ENCODE peak calls at places on chromosomes 7 and 10, in six cellular contexts. L is PC-9, F is fibroblast of lung, R is transverse colon, D is heart left ventricle, N is uterus. Z is an unnamed sample.

GRCh38 chr10:80313523-80313922 is 24.1 kb upstream of the MAT1A start:
- DNase-seq in L (no peak), F (no peak), R (no peak), D (no peak), N (no peak), Z (no peak)

GRCh38 chr7:42972703-42973500 is 40.7 kb downstream of the MRPL32 start:
- DNase-seq in L (no peak), F (peak), R (peak), D (peak), N (peak), Z (peak)

GRCh38 chr10:112332509-112333228 is 41.2 kb upstream of the ACSL5 start:
- DNase-seq in L (no peak), F (no peak), R (peak), D (no peak), N (no peak), Z (no peak)

GRCh38 chr10:32210306-32211045 is 136.5 kb downstream of the EPC1 start:
- DNase-seq in L (no peak), F (peak), R (peak), D (no peak), N (no peak), Z (no peak)

GRCh38 chr7:144659211-144659610 is 176.6 kb downstream of the TPK1 start:
- DNase-seq in L (no peak), F (no peak), R (no peak), D (no peak), N (no peak), Z (no peak)

GRCh38 chr10:123769647-123770046 is 103.5 kb downstream of the GPR26 start:
- DNase-seq in L (no peak), F (no peak), R (no peak), D (no peak), N (no peak), Z (no peak)

GRCh38 chr7:143467724-143468123 is 9.9 kb upstream of the TAS2R41 start:
- DNase-seq in L (no peak), F (no peak), R (no peak), D (no peak), N (no peak), Z (no peak)

GRCh38 chr10:37860494-37861190 is 3.2 kb upstream of the ZNF248 start:
- DNase-seq in L (no peak), F (peak), R (peak), D (no peak), N (peak), Z (peak)

GRCh38 chr7:18472161-18472483 is 23.4 kb upstream of the HDAC9 start:
- DNase-seq in L (no peak), F (no peak), R (no peak), D (no peak), N (no peak), Z (no peak)

GRCh38 chr10:85012305-85012704 is 683.9 kb downstream of the CCSER2 start:
- DNase-seq in L (no peak), F (no peak), R (no peak), D (no peak), N (no peak), Z (no peak)

GRCh38 chr7:129952164-129952652 is 552 bp downstream of the UBE2H start:
- DNase-seq in L (peak), F (no peak), R (peak), D (peak), N (peak), Z (no peak)

GRCh38 chr10:6669269-6669859 is 89.3 kb upstream of the PRKCQ start:
- DNase-seq in L (peak), F (peak), R (no peak), D (no peak), N (no peak), Z (peak)

GRCh38 chr7:149194799-149195179 is 557 bp upstream of the ZNF282 start:
- DNase-seq in L (no peak), F (no peak), R (no peak), D (no peak), N (no peak), Z (no peak)

GRCh38 chr7:105745681-105746330 is 130.6 kb downstream of the ATXN7L1 start:
- DNase-seq in L (no peak), F (no peak), R (no peak), D (no peak), N (no peak), Z (no peak)

GRCh38 chr10:62527019-62527827 is 153.1 kb downstream of the ZNF365 start:
- DNase-seq in L (no peak), F (no peak), R (peak), D (no peak), N (no peak), Z (no peak)

GRCh38 chr10:21329995-21330627 is 195.4 kb downstream of the SKIDA1 start:
- DNase-seq in L (peak), F (peak), R (no peak), D (peak), N (peak), Z (peak)

GRCh38 chr10:19421664-19422063 is 373.1 kb downstream of the MALRD1 start:
- DNase-seq in L (no peak), F (peak), R (no peak), D (no peak), N (no peak), Z (no peak)

GRCh38 chr7:84187813-84188212 is 6.8 kb downstream of the SEMA3A start:
- DNase-seq in L (peak), F (peak), R (no peak), D (no peak), N (no peak), Z (peak)

GRCh38 chr7:105924950-105925349 is 38.1 kb upstream of the CDHR3 start:
- DNase-seq in L (no peak), F (no peak), R (no peak), D (no peak), N (no peak), Z (no peak)

GRCh38 chr10:20885678-20886077 is 11.4 kb downstream of the NEBL start:
- DNase-seq in L (no peak), F (no peak), R (no peak), D (no peak), N (no peak), Z (no peak)

GRCh38 chr10:5618042-5618441 is 48.4 kb downstream of the ASB13 start:
- DNase-seq in L (no peak), F (no peak), R (no peak), D (no peak), N (no peak), Z (no peak)

GRCh38 chr10:123392182-123392930 is 238.2 kb downstream of the BUB3 start:
- DNase-seq in L (no peak), F (no peak), R (no peak), D (no peak), N (no peak), Z (no peak)

GRCh38 chr7:91348686-91349085 is 84.5 kb downstream of the FZD1 start:
- DNase-seq in L (no peak), F (no peak), R (no peak), D (no peak), N (no peak), Z (no peak)

GRCh38 chr7:97081901-97082300 is 35.6 kb upstream of the SDHAF3 start:
- DNase-seq in L (no peak), F (no peak), R (no peak), D (no peak), N (no peak), Z (no peak)

GRCh38 chr10:29163746-29164145 is 125.1 kb upstream of the LYZL1 start:
- DNase-seq in L (peak), F (no peak), R (no peak), D (peak), N (no peak), Z (peak)

GRCh38 chr7:27046854-27047549 is 48.8 kb downstream of the HOXA1 start:
- DNase-seq in L (peak), F (peak), R (no peak), D (no peak), N (no peak), Z (peak)

GRCh38 chr10:127492607-127493250 is 56.4 kb upstream of the NPS start:
- DNase-seq in L (no peak), F (no peak), R (no peak), D (no peak), N (no peak), Z (no peak)

GRCh38 chr10:78910021-78910420 is 158.7 kb upstream of the ZMIZ1 start:
- DNase-seq in L (no peak), F (no peak), R (no peak), D (no peak), N (no peak), Z (no peak)

GRCh38 chr10:14293516-14293915 is 37.2 kb downstream of the FRMD4A start:
- DNase-seq in L (no peak), F (peak), R (no peak), D (no peak), N (no peak), Z (no peak)

GRCh38 chr7:101819913-101820522 is 2.6 kb downstream of the CUX1 start:
- DNase-seq in L (no peak), F (no peak), R (no peak), D (no peak), N (no peak), Z (no peak)

GRCh38 chr10:2938869-2939268 is 128.5 kb upstream of the PFKP start:
- DNase-seq in L (no peak), F (peak), R (no peak), D (no peak), N (no peak), Z (no peak)

GRCh38 chr7:132162745-132163144 is 413.5 kb downstream of the PLXNA4 start:
- DNase-seq in L (no peak), F (no peak), R (no peak), D (no peak), N (no peak), Z (no peak)

GRCh38 chr7:11128500-11128899 is 154.8 kb downstream of the PHF14 start:
- DNase-seq in L (no peak), F (no peak), R (no peak), D (no peak), N (no peak), Z (no peak)

GRCh38 chr7:66725843-66726242 is 14.7 kb upstream of the RABGEF1 start:
- DNase-seq in L (no peak), F (no peak), R (no peak), D (no peak), N (no peak), Z (no peak)

GRCh38 chr7:102152672-102153585 is 133.7 kb upstream of the SH2B2 start:
- DNase-seq in L (peak), F (peak), R (no peak), D (peak), N (peak), Z (no peak)

GRCh38 chr7:72924417-72924747 is 513 bp upstream of the POM121 start:
- DNase-seq in L (no peak), F (no peak), R (no peak), D (no peak), N (no peak), Z (no peak)
- H3K4me3 ChIP-seq in L (peak), F (peak), R (peak), D (peak), N (peak), Z (peak)

GRCh38 chr10:119538632-119539358 is 3.7 kb downstream of the RGS10 start:
- DNase-seq in L (no peak), F (no peak), R (no peak), D (no peak), N (no peak), Z (no peak)

GRCh38 chr10:119541046-119541445 is 1.5 kb downstream of the RGS10 start:
- DNase-seq in L (no peak), F (peak), R (no peak), D (no peak), N (no peak), Z (no peak)

GRCh38 chr10:119537953-119538630 is 4.4 kb downstream of the RGS10 start:
- DNase-seq in L (no peak), F (no peak), R (no peak), D (no peak), N (no peak), Z (no peak)

GRCh38 chr10:119540038-119540437 is 2.5 kb downstream of the RGS10 start:
- DNase-seq in L (no peak), F (no peak), R (no peak), D (no peak), N (no peak), Z (no peak)

GRCh38 chr10:119539359-119539651 is 3.2 kb downstream of the RGS10 start:
- DNase-seq in L (peak), F (no peak), R (no peak), D (no peak), N (no peak), Z (no peak)
- H3K27ac ChIP-seq in L (peak), F (no peak), R (peak), D (peak), N (peak), Z (no peak)

DNA sequence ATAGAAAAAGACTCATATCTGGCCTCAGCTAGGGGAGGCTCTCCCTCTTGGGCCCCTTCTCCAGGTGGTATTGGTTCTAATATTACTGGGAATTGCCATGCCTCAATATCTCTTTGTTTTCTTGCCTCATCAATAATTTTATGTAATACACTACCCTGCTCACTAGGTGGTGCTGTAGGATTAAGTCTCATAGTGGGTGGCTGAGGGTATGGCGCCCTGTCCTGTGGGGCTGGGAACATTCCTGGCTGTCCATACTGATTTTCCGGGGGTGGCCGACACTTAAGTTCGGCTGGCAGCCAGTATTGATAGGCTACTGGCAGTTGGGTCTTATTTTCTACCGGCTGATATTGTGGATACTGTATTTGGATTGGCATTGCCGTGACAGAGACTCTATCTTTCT is 9.0 kb upstream of the TAS2R3 start:
- DNase-seq in L (no peak), F (peak), R (no peak), D (no peak), N (no peak), Z (no peak)
- TF ChIP-seq CTCF in L (peak), F (peak), R (peak), D (no peak), N (peak), Z (peak)

DNA sequence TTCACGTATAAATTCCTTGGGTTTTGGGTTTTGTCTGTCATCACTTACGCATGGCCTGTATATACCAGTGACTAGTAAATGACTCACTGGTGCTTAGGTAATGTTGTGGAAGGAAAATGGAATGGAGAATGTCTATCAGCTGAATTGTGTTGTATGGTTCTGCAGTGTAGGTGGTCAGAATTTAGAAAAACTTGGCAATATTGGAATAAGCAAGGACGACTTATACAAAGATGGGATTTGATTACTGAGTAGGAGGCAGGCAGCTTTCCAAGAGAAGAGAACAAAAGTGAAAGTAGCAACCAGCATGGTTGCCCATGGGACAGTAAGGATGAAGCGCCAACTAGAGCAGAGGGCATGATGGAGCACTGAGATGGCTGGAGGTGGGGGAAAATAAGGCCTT is 168.6 kb upstream of the CSTF2T start:
- DNase-seq in L (no peak), F (peak), R (no peak), D (no peak), N (no peak), Z (peak)
- H3K4me3 ChIP-seq in L (no peak), F (no peak), R (no peak), D (no peak), N (no peak), Z (peak)

GRCh38 chr7:127690337-127690736 is 38.3 kb downstream of the SND1 start:
- DNase-seq in L (no peak), F (no peak), R (no peak), D (no peak), N (no peak), Z (no peak)
- H3K27ac ChIP-seq in L (no peak), F (no peak), R (no peak), D (no peak), N (no peak), Z (no peak)

DNA sequence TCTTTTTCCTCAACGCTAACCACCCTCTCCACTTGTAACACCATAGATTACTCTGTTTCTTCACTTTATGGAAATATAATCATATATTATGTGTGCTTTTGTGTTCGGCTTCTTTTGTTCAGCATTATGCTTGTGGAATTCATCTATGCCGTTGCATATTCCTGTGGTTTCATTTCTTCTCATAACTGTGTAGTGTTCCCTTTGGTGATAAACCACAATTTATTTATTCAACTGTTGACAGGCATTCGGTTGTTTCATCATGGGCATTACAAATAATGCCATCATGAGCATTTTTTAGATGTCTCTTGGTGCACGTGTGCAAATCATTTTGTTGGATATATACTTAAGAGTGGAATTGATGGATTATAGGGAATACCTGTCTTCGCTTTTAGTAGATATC is 12.1 kb downstream of the AVL9 start:
- DNase-seq in L (no peak), F (peak), R (no peak), D (no peak), N (no peak), Z (no peak)
- TF ChIP-seq CTCF in L (no peak), F (no peak), R (no peak), D (no peak), N (no peak), Z (no peak)

DNA sequence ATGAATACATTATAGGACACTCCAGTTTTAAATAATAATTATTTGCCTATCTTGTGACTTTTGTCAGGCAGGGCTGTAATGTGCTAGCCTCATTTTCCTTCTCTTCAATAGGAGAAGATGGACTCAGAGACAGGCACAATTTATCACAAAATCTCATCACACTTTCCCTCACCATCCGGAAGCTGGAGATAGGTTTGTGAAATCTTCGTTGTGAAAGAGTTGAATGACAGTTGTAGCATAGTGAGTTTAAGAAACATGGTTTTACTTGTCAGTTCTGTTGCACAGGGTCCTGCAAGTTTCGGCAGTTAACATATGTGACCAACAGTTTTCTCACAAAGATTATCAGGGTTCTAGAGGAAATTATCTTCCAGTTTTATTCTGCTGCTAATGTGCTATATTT is 37.7 kb upstream of the MAP3K8 start:
- DNase-seq in L (no peak), F (no peak), R (no peak), D (no peak), N (no peak), Z (no peak)
- H3K4me3 ChIP-seq in L (no peak), F (no peak), R (no peak), D (no peak), N (no peak), Z (no peak)

GRCh38 chr10:664893-665292 is 24.6 kb downstream of the DIP2C start:
- DNase-seq in L (no peak), F (no peak), R (no peak), D (no peak), N (no peak), Z (no peak)
- H3K27ac ChIP-seq in L (no peak), F (no peak), R (peak), D (peak), N (no peak), Z (no peak)

Z was measured in AG04450.